ENCODE peak calls at places on chromosomes 2 and 18, in ten cellular contexts. V is kidney tubule cell; H is HFF-Myc; Q is LoVo; N is COR-L47; M is epithelial cell of esophagus; B is GM13976; D is stimulated activated CD4-positive, alpha-beta T cell treated with anti-CD3 and anti-CD28 coated beads, TNF-alpha, amount 100 ng/mL, for 24 hours; I is skeletal muscle cell; P is GM10248. S is an unnamed sample.

GRCh38 chr18:59123588-59124369 is 15.9 kb upstream of the SEC11C start:
- DNase-seq in Q (no peak), I (peak), B (no peak), V (peak), D (no peak), M (peak), H (peak), N (no peak), P (no peak), S (no peak)

GRCh38 chr18:29449424-29449823 is 1272.5 kb upstream of the CDH2 start:
- DNase-seq in I (peak), Q (no peak), V (no peak), N (no peak), P (no peak), M (no peak), D (no peak), B (no peak), H (no peak), S (no peak)

GRCh38 chr2:119025013-119025412 is 83.0 kb downstream of the MARCO start:
- DNase-seq in I (no peak), D (no peak), H (no peak), M (no peak), V (peak), Q (no peak), N (no peak), B (no peak), P (no peak), S (no peak)

GRCh38 chr18:50590625-50591024 is 30.7 kb downstream of the MAPK4 start:
- DNase-seq in H (no peak), B (no peak), D (no peak), I (no peak), M (no peak), Q (no peak), N (peak), P (no peak), V (no peak), S (no peak)

GRCh38 chr2:238489431-238489830 is 62.7 kb downstream of the ASB1 start:
- DNase-seq in Q (no peak), P (no peak), H (no peak), I (no peak), V (no peak), D (no peak), M (no peak), B (no peak), N (no peak), S (no peak)

GRCh38 chr2:86520153-86520552 is 43.1 kb downstream of the CHMP3 start:
- DNase-seq in V (no peak), I (no peak), M (no peak), P (no peak), N (no peak), H (no peak), Q (no peak), B (no peak), D (no peak), S (no peak)

GRCh38 chr2:3745901-3746300 is 42.5 kb downstream of the DCDC2C start:
- DNase-seq in N (no peak), B (no peak), Q (no peak), P (no peak), M (no peak), H (no peak), V (no peak), D (no peak), I (no peak), S (no peak)

GRCh38 chr18:34956663-34957062 is 84.5 kb upstream of the MAPRE2 start:
- DNase-seq in V (peak), Q (no peak), I (no peak), M (no peak), H (no peak), P (no peak), N (no peak), D (no peak), B (no peak), S (no peak)

GRCh38 chr2:922230-922629 is 28.4 kb upstream of the SNTG2 start:
- DNase-seq in H (no peak), P (no peak), M (no peak), N (no peak), B (no peak), V (no peak), Q (no peak), I (no peak), D (no peak), S (no peak)

GRCh38 chr2:113754989-113755689 is 1.3 kb downstream of the SLC35F5 start:
- DNase-seq in B (no peak), D (no peak), Q (no peak), P (no peak), H (no peak), M (peak), I (no peak), V (peak), N (no peak), S (no peak)

S was measured in substantia nigra.